ENCODE peak calls at places on chromosome 2, in ten cellular contexts. Y is gastrocnemius medialis, E is GM23338, H is GM12878, F is K562, V is neuronal stem cell, W is endodermal cell, J is psoas muscle, I is heart right ventricle, Q is neural progenitor cell. Z is an unnamed sample. For H3K4me1 and H3K27me3, the result is how much of the 10 kb centered on the place peaks cover.

GRCh38 chr2:223882715-223883114 is 45.3 kb upstream of the AP1S3 start:
- DNase-seq in Y (no peak), E (no peak), H (no peak), F (no peak), V (no peak), W (no peak), J (no peak), I (no peak), Q (no peak), Z (no peak)

GRCh38 chr2:55155764-55156221 is 76.3 kb downstream of the CLHC1 start:
- DNase-seq in Y (no peak), E (no peak), H (no peak), F (no peak), V (no peak), W (no peak), J (no peak), I (no peak), Q (no peak), Z (no peak)

GRCh38 chr2:165239826-165240618 is 808 bp downstream of the SCN2A start:
- DNase-seq in Y (no peak), E (no peak), H (no peak), F (no peak), V (no peak), W (no peak), J (no peak), I (no peak), Q (no peak), Z (no peak)

GRCh38 chr2:54429055-54429454 is 27.1 kb upstream of the SPTBN1 start:
- DNase-seq in Y (no peak), E (no peak), H (no peak), F (no peak), V (no peak), W (no peak), J (no peak), I (no peak), Q (no peak), Z (no peak)

GRCh38 chr2:78263571-78263970 is 741.4 kb upstream of the LRRTM4 start:
- DNase-seq in Y (no peak), E (no peak), H (no peak), F (no peak), V (no peak), W (no peak), J (no peak), I (no peak), Q (no peak), Z (no peak)

GRCh38 chr2:14642499-14642898 is 10.0 kb downstream of the LRATD1 start:
- DNase-seq in Y (no peak), E (peak), H (no peak), F (peak), V (no peak), W (peak), J (no peak), I (no peak), Q (no peak), Z (no peak)

GRCh38 chr2:14826518-14826917 is 194.0 kb downstream of the LRATD1 start:
- DNase-seq in Y (no peak), E (no peak), H (no peak), F (no peak), V (no peak), W (no peak), J (no peak), I (no peak), Q (no peak), Z (no peak)

GRCh38 chr2:479505-480161 is 191.7 kb upstream of the ALKAL2 start:
- DNase-seq in Y (no peak), E (no peak), H (no peak), F (no peak), V (no peak), W (no peak), J (no peak), I (no peak), Q (no peak), Z (no peak)

GRCh38 chr2:241777167-241777685 is 604 bp downstream of the GAL3ST2 start:
- DNase-seq in Y (no peak), E (no peak), H (no peak), F (no peak), V (no peak), W (peak), J (no peak), I (no peak), Q (no peak), Z (no peak)

GRCh38 chr2:203799905-203800304 is 67.7 kb upstream of the CTLA4 start:
- DNase-seq in Y (no peak), E (no peak), H (peak), F (no peak), V (no peak), W (no peak), J (no peak), I (no peak), Q (no peak), Z (no peak)

GRCh38 chr2:9972621-9973445 is 21.3 kb downstream of the GRHL1 start:
- DNase-seq in Y (no peak), E (peak), H (no peak), F (peak), V (no peak), W (no peak), J (peak), I (no peak), Q (no peak), Z (no peak)

GRCh38 chr2:133755515-133756311 is 187.4 kb upstream of the NCKAP5 start:
- DNase-seq in Y (no peak), E (no peak), H (no peak), F (no peak), V (peak), W (no peak), J (no peak), I (no peak), Q (peak), Z (no peak)

GRCh38 chr2:196244966-196245365 is 73.6 kb upstream of the STK17B start:
- DNase-seq in Y (no peak), E (no peak), H (no peak), F (no peak), V (no peak), W (no peak), J (no peak), I (no peak), Q (no peak), Z (no peak)

GRCh38 chr2:84904717-84905174 is 710 bp upstream of the TMSB10 start:
- DNase-seq in Y (peak), E (peak), H (no peak), F (peak), V (no peak), W (peak), J (peak), I (peak), Q (peak), Z (no peak)

GRCh38 chr2:144198116-144198515 is 321.8 kb downstream of the ZEB2 start:
- DNase-seq in Y (no peak), E (peak), H (no peak), F (no peak), V (no peak), W (no peak), J (no peak), I (no peak), Q (no peak), Z (no peak)

GRCh38 chr2:160278889-160279196 is 78.8 kb upstream of the ITGB6 start:
- DNase-seq in Y (no peak), E (peak), H (no peak), F (no peak), V (no peak), W (no peak), J (no peak), I (no peak), Q (peak), Z (no peak)

GRCh38 chr2:197107291-197108269 is 181.1 kb upstream of the PGAP1 start:
- DNase-seq in Y (peak), E (peak), H (no peak), F (no peak), V (no peak), W (no peak), J (peak), I (peak), Q (no peak), Z (no peak)

GRCh38 chr2:239881031-239881471 is 144.1 kb downstream of the NDUFA10 start:
- DNase-seq in Y (no peak), E (no peak), H (no peak), F (no peak), V (no peak), W (peak), J (no peak), I (no peak), Q (no peak), Z (no peak)

GRCh38 chr2:3493610-3493997 is 25.7 kb downstream of the ADI1 start:
- DNase-seq in Y (no peak), E (peak), H (no peak), F (peak), V (peak), W (peak), J (no peak), I (no peak), Q (peak), Z (no peak)

GRCh38 chr2:70461414-70461813 is 92.2 kb downstream of the TGFA start:
- DNase-seq in Y (no peak), E (no peak), H (no peak), F (no peak), V (no peak), W (no peak), J (no peak), I (no peak), Q (no peak), Z (no peak)

GRCh38 chr2:219225350-219225749 is 4.1 kb downstream of the ATG9A start:
- DNase-seq in Y (no peak), E (no peak), H (no peak), F (no peak), V (no peak), W (no peak), J (no peak), I (no peak), Q (no peak), Z (no peak)
- H3K4me1 ChIP-seq in Y (under half), E (under half), H (under half), F (under half), V (under half), W (under half), J (under half), I (under half), Q (under half), Z (under half)

GRCh38 chr2:45002661-45003210 is 6.5 kb downstream of the SIX2 start:
- DNase-seq in Y (no peak), E (peak), H (no peak), F (no peak), V (no peak), W (no peak), J (no peak), I (no peak), Q (no peak), Z (no peak)
- H3K27me3 ChIP-seq in Y (under half), E (half or more), H (under half), F (half or more), V (half or more), W (half or more), J (under half), I (half or more), Q (half or more), Z (half or more)

GRCh38 chr2:216694201-216694825 is 1.0 kb downstream of the IGFBP5 start:
- DNase-seq in Y (peak), E (peak), H (no peak), F (no peak), V (no peak), W (peak), J (peak), I (peak), Q (peak), Z (no peak)
- H3K4me3 ChIP-seq in Y (peak), E (peak), H (no peak), F (no peak), V (peak), W (peak), J (peak), I (peak), Q (peak), Z (peak)

DNA sequence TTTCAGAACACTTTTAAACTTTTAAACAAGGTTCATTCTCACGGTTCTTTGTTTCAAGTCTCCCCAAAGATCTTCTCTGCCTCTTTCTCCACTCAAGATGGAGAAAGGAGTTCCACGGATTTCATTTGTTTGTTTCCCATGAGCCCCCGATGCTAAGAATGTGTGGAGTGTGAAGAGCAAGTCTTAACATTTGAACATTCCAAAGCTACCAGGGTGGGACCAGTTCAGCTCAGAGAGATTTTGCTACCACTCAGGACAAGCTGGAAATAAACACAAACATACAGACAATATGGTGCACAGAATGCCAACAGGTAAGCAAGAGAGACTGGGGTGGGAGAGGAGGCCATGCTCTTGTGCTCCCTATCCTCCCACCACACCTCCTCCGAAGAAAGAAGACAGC is 56.7 kb downstream of the SPRED2 start:
- DNase-seq in Y (no peak), E (no peak), H (no peak), F (no peak), V (no peak), W (no peak), J (no peak), I (no peak), Q (no peak), Z (no peak)
- H3K4me1 ChIP-seq in Y (under half), E (under half), H (under half), F (under half), V (under half), W (half or more), J (under half), I (under half), Q (under half), Z (under half)

DNA sequence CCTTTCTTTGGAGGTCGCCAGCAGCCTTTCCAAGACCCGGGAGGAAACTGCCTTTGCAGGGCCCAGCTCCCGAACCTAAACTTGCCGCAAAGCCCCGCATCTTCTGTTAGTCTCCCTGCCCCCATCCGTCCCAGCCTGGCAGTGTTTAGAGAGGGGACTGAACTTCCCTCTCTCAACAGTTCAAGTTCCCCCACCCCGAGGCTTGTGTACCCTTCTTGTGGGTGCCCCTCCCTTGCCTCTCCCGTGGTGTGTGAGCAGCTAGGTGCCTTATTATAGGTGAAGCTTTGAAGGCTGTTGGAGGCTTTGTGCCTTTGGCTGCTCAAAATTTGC is 1.4 kb downstream of the LBH start:
- DNase-seq in Y (no peak), E (no peak), H (no peak), F (no peak), V (no peak), W (no peak), J (no peak), I (no peak), Q (no peak), Z (no peak)
- H3K27me3 ChIP-seq in Y (under half), E (under half), H (under half), F (under half), V (under half), W (under half), J (under half), I (under half), Q (half or more), Z (under half)

GRCh38 chr2:64014628-64015027 is 4.6 kb downstream of the VPS54 start:
- DNase-seq in Y (no peak), E (no peak), H (no peak), F (no peak), V (no peak), W (no peak), J (no peak), I (no peak), Q (no peak), Z (no peak)
- H3K4me3 ChIP-seq in Y (no peak), E (no peak), H (no peak), F (no peak), V (no peak), W (no peak), J (no peak), I (no peak), Q (no peak), Z (no peak)

DNA sequence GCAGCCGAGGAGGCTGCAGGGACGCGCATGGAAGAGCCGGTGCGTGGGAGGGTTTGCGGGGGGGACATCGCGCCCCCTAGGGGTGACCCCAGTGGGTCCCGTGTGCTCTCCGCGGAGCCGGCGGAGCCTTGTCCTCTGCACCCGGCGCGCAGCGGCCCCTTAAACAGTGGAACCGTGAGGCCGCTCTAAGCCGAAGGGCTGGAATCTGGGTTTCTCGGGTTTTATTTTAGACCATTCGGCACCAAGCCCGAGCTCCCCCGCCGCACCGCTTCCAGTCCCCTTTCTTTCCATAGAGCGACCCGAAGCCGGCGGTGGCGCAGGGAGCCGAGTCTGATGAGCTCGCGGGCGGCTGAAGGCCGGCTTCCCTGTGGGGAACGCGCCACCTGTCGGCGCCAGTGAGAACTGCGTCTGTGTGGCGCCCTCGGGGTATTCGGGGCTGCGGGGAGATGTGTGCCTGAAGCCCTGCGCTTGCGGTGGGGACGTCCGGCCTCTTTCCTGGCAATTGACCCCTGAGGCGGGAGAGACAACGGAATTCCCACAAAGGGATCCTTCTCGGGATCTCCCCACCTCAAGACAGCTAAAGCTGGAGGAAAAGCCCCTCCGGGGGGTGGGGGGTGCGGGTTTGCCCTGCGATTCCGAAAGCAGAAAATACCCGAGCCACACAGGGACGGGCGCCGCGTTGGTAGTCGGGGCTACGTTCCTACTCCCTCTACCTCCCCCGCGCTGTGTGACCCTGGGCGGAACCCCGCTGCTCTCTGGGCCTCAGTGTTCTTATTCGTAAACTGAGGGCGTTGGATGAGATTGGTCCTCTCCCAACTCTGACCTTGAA is 8.2 kb upstream of the EN1 start:
- DNase-seq in Y (peak), E (peak), H (no peak), F (peak), V (peak), W (peak), J (peak), I (peak), Q (peak), Z (no peak)
- H3K4me1 ChIP-seq in Y (under half), E (half or more), H (under half), F (under half), V (under half), W (under half), J (under half), I (under half), Q (under half), Z (under half)

DNA sequence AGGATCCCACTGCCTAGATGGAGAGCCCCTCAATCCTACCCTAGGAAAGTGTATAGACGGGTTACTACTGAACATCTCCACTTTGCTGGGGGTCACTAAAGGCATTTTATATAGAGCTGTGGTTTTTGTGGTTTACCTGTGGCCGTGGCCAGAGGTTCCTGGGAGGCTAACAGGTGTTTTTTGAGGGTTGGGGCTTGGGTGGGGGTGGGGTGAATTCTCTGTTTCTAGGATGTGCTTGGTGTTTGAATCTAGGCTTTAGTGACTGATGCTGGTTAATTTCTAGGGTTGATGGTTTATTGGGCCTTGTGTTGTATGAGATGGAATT is 7.7 kb downstream of the HOXD8 start:
- DNase-seq in Y (no peak), E (no peak), H (no peak), F (no peak), V (no peak), W (no peak), J (no peak), I (no peak), Q (no peak), Z (no peak)
- H3K27me3 ChIP-seq in Y (under half), E (half or more), H (under half), F (half or more), V (under half), W (half or more), J (under half), I (half or more), Q (half or more), Z (half or more)

Z was measured in iPS DF 6.9.